ENCODE peak calls at places on chromosome 18, in six cellular contexts. One of them, this sample, is unnamed.

GRCh38 chr18:22538463-22538862 is 120.7 kb upstream of the CTAGE1 start:
- DNase-seq in GM23248: peak
- DNase-seq in CD8-positive, alpha-beta T cell: no peak
- DNase-seq in upper lobe of right lung: no peak
- DNase-seq in ovary: no peak
- DNase-seq in body of pancreas: peak
- DNase-seq in this sample: no peak

GRCh38 chr18:70553961-70554325 is 265.1 kb downstream of the SOCS6 start:
- DNase-seq in upper lobe of right lung: no peak
- DNase-seq in ovary: no peak
- DNase-seq in body of pancreas: no peak
- DNase-seq in GM23248: peak
- DNase-seq in CD8-positive, alpha-beta T cell: no peak
- DNase-seq in this sample: no peak

GRCh38 chr18:69948919-69949537 is 1.4 kb upstream of the CD226 start:
- DNase-seq in ovary: no peak
- DNase-seq in body of pancreas: peak
- DNase-seq in upper lobe of right lung: no peak
- DNase-seq in CD8-positive, alpha-beta T cell: no peak
- DNase-seq in GM23248: no peak
- DNase-seq in this sample: peak

GRCh38 chr18:25503567-25504081 is 151.7 kb upstream of the ZNF521 start:
- DNase-seq in ovary: peak
- DNase-seq in upper lobe of right lung: no peak
- DNase-seq in body of pancreas: peak
- DNase-seq in CD8-positive, alpha-beta T cell: no peak
- DNase-seq in GM23248: peak
- DNase-seq in this sample: no peak

GRCh38 chr18:42458226-42458625 is 503.2 kb downstream of the PIK3C3 start:
- DNase-seq in CD8-positive, alpha-beta T cell: no peak
- DNase-seq in ovary: no peak
- DNase-seq in GM23248: no peak
- DNase-seq in upper lobe of right lung: no peak
- DNase-seq in body of pancreas: no peak
- DNase-seq in this sample: no peak

GRCh38 chr18:67510831-67511230 is 5.7 kb downstream of the DSEL start:
- DNase-seq in upper lobe of right lung: no peak
- DNase-seq in ovary: no peak
- DNase-seq in GM23248: no peak
- DNase-seq in CD8-positive, alpha-beta T cell: no peak
- DNase-seq in body of pancreas: no peak
- DNase-seq in this sample: no peak

GRCh38 chr18:23501626-23502025 is 1.7 kb upstream of the RMC1 start:
- DNase-seq in GM23248: no peak
- DNase-seq in upper lobe of right lung: no peak
- DNase-seq in CD8-positive, alpha-beta T cell: no peak
- DNase-seq in body of pancreas: no peak
- DNase-seq in ovary: no peak
- DNase-seq in this sample: no peak

GRCh38 chr18:8052237-8052701 is 485.2 kb downstream of the PTPRM start:
- DNase-seq in body of pancreas: no peak
- DNase-seq in upper lobe of right lung: no peak
- DNase-seq in ovary: no peak
- DNase-seq in GM23248: peak
- DNase-seq in CD8-positive, alpha-beta T cell: no peak
- DNase-seq in this sample: no peak

GRCh38 chr18:33826151-33826550 is 248.1 kb downstream of the ASXL3 start:
- DNase-seq in body of pancreas: no peak
- DNase-seq in GM23248: no peak
- DNase-seq in ovary: no peak
- DNase-seq in CD8-positive, alpha-beta T cell: no peak
- DNase-seq in upper lobe of right lung: no peak
- DNase-seq in this sample: no peak

GRCh38 chr18:70413455-70413854 is 124.6 kb downstream of the SOCS6 start:
- DNase-seq in upper lobe of right lung: no peak
- DNase-seq in body of pancreas: no peak
- DNase-seq in CD8-positive, alpha-beta T cell: no peak
- DNase-seq in GM23248: no peak
- DNase-seq in ovary: no peak
- DNase-seq in this sample: no peak

GRCh38 chr18:51427012-51427411 is 229.5 kb upstream of the MEX3C start:
- DNase-seq in ovary: no peak
- DNase-seq in GM23248: no peak
- DNase-seq in upper lobe of right lung: no peak
- DNase-seq in CD8-positive, alpha-beta T cell: no peak
- DNase-seq in body of pancreas: no peak
- DNase-seq in this sample: no peak

GRCh38 chr18:62324917-62325805 is at the start of gene TNFRSF11A:
- DNase-seq in CD8-positive, alpha-beta T cell: peak
- DNase-seq in body of pancreas: peak
- DNase-seq in GM23248: peak
- DNase-seq in upper lobe of right lung: peak
- DNase-seq in ovary: no peak
- DNase-seq in this sample: no peak

GRCh38 chr18:66640431-66640830 is 36.5 kb upstream of the CDH19 start:
- DNase-seq in ovary: no peak
- DNase-seq in CD8-positive, alpha-beta T cell: no peak
- DNase-seq in upper lobe of right lung: no peak
- DNase-seq in GM23248: no peak
- DNase-seq in body of pancreas: peak
- DNase-seq in this sample: no peak

GRCh38 chr18:45951021-45951714 is 16.0 kb downstream of the EPG5 start:
- DNase-seq in ovary: no peak
- DNase-seq in CD8-positive, alpha-beta T cell: no peak
- DNase-seq in body of pancreas: peak
- DNase-seq in upper lobe of right lung: peak
- DNase-seq in GM23248: peak
- DNase-seq in this sample: peak

GRCh38 chr18:76495435-76496199 is 575 bp upstream of the ZNF516 start:
- DNase-seq in upper lobe of right lung: no peak
- DNase-seq in GM23248: peak
- DNase-seq in ovary: peak
- DNase-seq in CD8-positive, alpha-beta T cell: peak
- DNase-seq in body of pancreas: peak
- DNase-seq in this sample: no peak

GRCh38 chr18:64017870-64018269 is 48.0 kb downstream of the SERPINB8 start:
- DNase-seq in body of pancreas: no peak
- DNase-seq in GM23248: peak
- DNase-seq in upper lobe of right lung: no peak
- DNase-seq in ovary: no peak
- DNase-seq in CD8-positive, alpha-beta T cell: no peak
- DNase-seq in this sample: no peak

GRCh38 chr18:9092665-9093064 is 9.8 kb upstream of the NDUFV2 start:
- DNase-seq in CD8-positive, alpha-beta T cell: no peak
- DNase-seq in ovary: no peak
- DNase-seq in upper lobe of right lung: no peak
- DNase-seq in body of pancreas: no peak
- DNase-seq in GM23248: no peak
- DNase-seq in this sample: no peak

GRCh38 chr18:61129001-61129400 is 204.2 kb upstream of the CDH20 start:
- DNase-seq in CD8-positive, alpha-beta T cell: no peak
- DNase-seq in body of pancreas: no peak
- DNase-seq in ovary: no peak
- DNase-seq in GM23248: no peak
- DNase-seq in upper lobe of right lung: no peak
- DNase-seq in this sample: no peak

GRCh38 chr18:46250084-46250811 is 146.1 kb downstream of the HAUS1 start:
- DNase-seq in GM23248: peak
- DNase-seq in CD8-positive, alpha-beta T cell: peak
- DNase-seq in upper lobe of right lung: no peak
- DNase-seq in ovary: no peak
- DNase-seq in body of pancreas: peak
- DNase-seq in this sample: no peak

GRCh38 chr18:46718501-46719341 is 38.1 kb downstream of the ST8SIA5 start:
- DNase-seq in body of pancreas: no peak
- DNase-seq in upper lobe of right lung: no peak
- DNase-seq in CD8-positive, alpha-beta T cell: no peak
- DNase-seq in ovary: no peak
- DNase-seq in GM23248: peak
- DNase-seq in this sample: no peak

GRCh38 chr18:48172226-48173006 is 236.8 kb downstream of the ZBTB7C start:
- DNase-seq in body of pancreas: no peak
- DNase-seq in CD8-positive, alpha-beta T cell: no peak
- DNase-seq in upper lobe of right lung: no peak
- DNase-seq in ovary: no peak
- DNase-seq in GM23248: no peak
- DNase-seq in this sample: no peak

GRCh38 chr18:34921811-34922385 is 119.3 kb upstream of the MAPRE2 start:
- DNase-seq in ovary: no peak
- DNase-seq in upper lobe of right lung: no peak
- DNase-seq in CD8-positive, alpha-beta T cell: no peak
- DNase-seq in GM23248: no peak
- DNase-seq in body of pancreas: no peak
- DNase-seq in this sample: no peak

GRCh38 chr18:46720521-46720920 is 36.3 kb downstream of the ST8SIA5 start:
- DNase-seq in GM23248: peak
- DNase-seq in CD8-positive, alpha-beta T cell: no peak
- DNase-seq in body of pancreas: no peak
- DNase-seq in ovary: no peak
- DNase-seq in upper lobe of right lung: no peak
- DNase-seq in this sample: no peak

GRCh38 chr18:7601249-7601620 is 34.1 kb downstream of the PTPRM start:
- DNase-seq in upper lobe of right lung: no peak
- DNase-seq in ovary: no peak
- DNase-seq in CD8-positive, alpha-beta T cell: no peak
- DNase-seq in body of pancreas: no peak
- DNase-seq in GM23248: peak
- DNase-seq in this sample: no peak

GRCh38 chr18:35436076-35436649 is 59.0 kb upstream of the ZNF396 start:
- DNase-seq in upper lobe of right lung: no peak
- DNase-seq in body of pancreas: no peak
- DNase-seq in GM23248: no peak
- DNase-seq in CD8-positive, alpha-beta T cell: no peak
- DNase-seq in ovary: no peak
- DNase-seq in this sample: no peak

GRCh38 chr18:11994346-11994707 is 13.0 kb downstream of the IMPA2 start:
- DNase-seq in upper lobe of right lung: no peak
- DNase-seq in GM23248: peak
- DNase-seq in CD8-positive, alpha-beta T cell: no peak
- DNase-seq in body of pancreas: peak
- DNase-seq in ovary: peak
- DNase-seq in this sample: no peak

GRCh38 chr18:75363446-75364225 is 63.9 kb downstream of the SMIM21 start:
- DNase-seq in CD8-positive, alpha-beta T cell: no peak
- DNase-seq in ovary: no peak
- DNase-seq in upper lobe of right lung: no peak
- DNase-seq in body of pancreas: peak
- DNase-seq in GM23248: no peak
- DNase-seq in this sample: no peak

GRCh38 chr18:75360941-75361340 is 66.6 kb downstream of the SMIM21 start:
- DNase-seq in CD8-positive, alpha-beta T cell: no peak
- DNase-seq in body of pancreas: no peak
- DNase-seq in GM23248: no peak
- DNase-seq in upper lobe of right lung: no peak
- DNase-seq in ovary: no peak
- DNase-seq in this sample: no peak

GRCh38 chr18:75360206-75360605 is 67.3 kb downstream of the SMIM21 start:
- DNase-seq in body of pancreas: no peak
- DNase-seq in ovary: peak
- DNase-seq in GM23248: no peak
- DNase-seq in upper lobe of right lung: no peak
- DNase-seq in CD8-positive, alpha-beta T cell: no peak
- DNase-seq in this sample: no peak

GRCh38 chr18:75362435-75362834 is 65.1 kb downstream of the SMIM21 start:
- DNase-seq in GM23248: no peak
- DNase-seq in CD8-positive, alpha-beta T cell: no peak
- DNase-seq in ovary: no peak
- DNase-seq in upper lobe of right lung: no peak
- DNase-seq in body of pancreas: peak
- DNase-seq in this sample: no peak

DNA sequence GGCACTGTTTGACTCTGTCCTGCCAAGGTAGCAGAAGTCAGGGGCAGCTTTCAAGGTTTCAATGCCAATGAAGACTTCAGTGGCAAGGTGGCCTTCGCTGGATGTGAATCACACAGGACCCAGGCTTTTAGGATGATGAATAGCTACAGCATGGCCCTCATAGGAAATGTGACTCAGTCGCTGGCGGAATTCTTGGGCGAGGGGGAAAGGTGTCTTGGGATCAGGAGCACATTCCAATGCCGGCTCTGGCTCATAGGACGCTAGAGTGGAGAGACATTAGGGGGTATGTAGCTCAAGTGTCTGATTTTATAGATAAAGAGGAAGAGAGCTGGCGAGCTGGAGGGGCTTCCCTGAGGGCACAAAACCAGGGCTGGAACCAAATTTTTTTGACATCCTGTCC is 68.6 kb downstream of the SMIM21 start:
- DNase-seq in body of pancreas: no peak
- DNase-seq in ovary: no peak
- DNase-seq in GM23248: no peak
- DNase-seq in upper lobe of right lung: no peak
- DNase-seq in CD8-positive, alpha-beta T cell: no peak
- DNase-seq in this sample: no peak
- H3K27ac ChIP-seq in body of pancreas: no peak
- H3K27ac ChIP-seq in ovary: no peak
- H3K27ac ChIP-seq in GM23248: no peak
- H3K27ac ChIP-seq in upper lobe of right lung: no peak
- H3K27ac ChIP-seq in CD8-positive, alpha-beta T cell: no peak
- H3K27ac ChIP-seq in this sample: no peak

DNA sequence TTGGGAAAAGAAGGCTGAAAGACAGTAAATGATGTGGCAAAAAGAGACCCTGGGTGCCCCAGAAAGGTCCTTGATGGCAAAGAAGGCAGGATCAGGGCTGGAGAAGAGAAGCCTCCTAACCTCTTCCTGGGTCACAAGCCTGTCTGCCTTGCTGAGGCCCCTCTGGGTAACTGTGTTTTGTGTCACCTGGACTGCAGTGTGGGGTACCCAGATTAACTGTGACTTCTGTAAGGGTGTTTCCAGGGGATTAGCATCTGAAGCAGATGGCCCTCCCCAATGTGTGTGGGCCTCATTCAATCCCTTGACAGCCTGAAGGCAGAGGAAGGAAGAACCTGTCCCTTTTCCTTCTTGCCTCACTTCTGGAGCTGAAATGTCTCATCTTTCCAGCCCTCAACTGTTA is 35.6 kb upstream of the APCDD1 start:
- DNase-seq in upper lobe of right lung: no peak
- DNase-seq in GM23248: no peak
- DNase-seq in body of pancreas: no peak
- DNase-seq in ovary: no peak
- DNase-seq in CD8-positive, alpha-beta T cell: no peak
- DNase-seq in this sample: no peak
- H3K27ac ChIP-seq in upper lobe of right lung: no peak
- H3K27ac ChIP-seq in GM23248: no peak
- H3K27ac ChIP-seq in body of pancreas: no peak
- H3K27ac ChIP-seq in ovary: no peak
- H3K27ac ChIP-seq in CD8-positive, alpha-beta T cell: no peak
- H3K27ac ChIP-seq in this sample: no peak

GRCh38 chr18:58148954-58149471 is 105.0 kb downstream of the NEDD4L start:
- DNase-seq in GM23248: no peak
- DNase-seq in upper lobe of right lung: no peak
- DNase-seq in CD8-positive, alpha-beta T cell: no peak
- DNase-seq in ovary: no peak
- DNase-seq in body of pancreas: peak
- DNase-seq in this sample: no peak
- H3K27ac ChIP-seq in GM23248: no peak
- H3K27ac ChIP-seq in upper lobe of right lung: no peak
- H3K27ac ChIP-seq in CD8-positive, alpha-beta T cell: no peak
- H3K27ac ChIP-seq in ovary: no peak
- H3K27ac ChIP-seq in body of pancreas: peak
- H3K27ac ChIP-seq in this sample: no peak

GRCh38 chr18:2466978-2467377 is 104.3 kb downstream of the METTL4 start:
- DNase-seq in GM23248: no peak
- DNase-seq in CD8-positive, alpha-beta T cell: no peak
- DNase-seq in body of pancreas: no peak
- DNase-seq in ovary: no peak
- DNase-seq in upper lobe of right lung: no peak
- DNase-seq in this sample: no peak

GRCh38 chr18:2471523-2471922 is 99.8 kb downstream of the METTL4 start:
- DNase-seq in GM23248: no peak
- DNase-seq in upper lobe of right lung: no peak
- DNase-seq in body of pancreas: no peak
- DNase-seq in CD8-positive, alpha-beta T cell: no peak
- DNase-seq in ovary: no peak
- DNase-seq in this sample: no peak
- H3K27ac ChIP-seq in GM23248: no peak
- H3K27ac ChIP-seq in upper lobe of right lung: no peak
- H3K27ac ChIP-seq in body of pancreas: no peak
- H3K27ac ChIP-seq in CD8-positive, alpha-beta T cell: no peak
- H3K27ac ChIP-seq in ovary: no peak
- H3K27ac ChIP-seq in this sample: no peak